ENCODE peak calls at places on chromosomes 13 and 19, in four cellular contexts. G is CD8-positive, alpha-beta T cell; H is thyroid gland; R is B cell. J is an unnamed sample.

GRCh38 chr13:22193070-22193469 is 522.2 kb downstream of the FGF9 start:
- DNase-seq in G (no peak), H (no peak), R (no peak), J (no peak)

GRCh38 chr13:35733832-35734231 is 257.3 kb upstream of the MAB21L1 start:
- DNase-seq in G (no peak), H (no peak), R (no peak), J (no peak)

GRCh38 chr13:110592670-110593069 is 22.7 kb upstream of the NAXD start:
- DNase-seq in G (no peak), H (no peak), R (no peak), J (no peak)

GRCh38 chr13:95573226-95573625 is 20.7 kb downstream of the CLDN10 start:
- DNase-seq in G (no peak), H (no peak), R (no peak), J (no peak)

GRCh38 chr13:99355267-99356215 is 48.3 kb upstream of the GPR183 start:
- DNase-seq in G (no peak), H (no peak), R (peak; percentile 29), J (no peak)

GRCh38 chr13:109447667-109448066 is 338.7 kb downstream of the IRS2 start:
- DNase-seq in G (no peak), H (no peak), R (no peak), J (no peak)

GRCh38 chr19:5714819-5715218 is 5.1 kb downstream of the LONP1 start:
- DNase-seq in G (no peak), H (no peak), R (no peak), J (no peak)

GRCh38 chr19:30557212-30557611 is 185.0 kb downstream of the ZNF536 start:
- DNase-seq in G (no peak), H (no peak), R (no peak), J (no peak)

GRCh38 chr13:42061943-42062342 is 13.5 kb downstream of the DGKH start:
- DNase-seq in G (no peak), H (no peak), R (no peak), J (no peak)

GRCh38 chr19:10227215-10227971 is 3.7 kb downstream of the S1PR2 start:
- DNase-seq in G (no peak), H (peak; percentile 47), R (no peak), J (no peak)

GRCh38 chr13:79393564-79394249 is 12.3 kb downstream of the RBM26 start:
- DNase-seq in G (no peak), H (no peak), R (peak; percentile 82), J (no peak)

GRCh38 chr19:53102186-53102585 is 1.0 kb downstream of the ZNF160 start:
- DNase-seq in G (no peak), H (no peak), R (peak; percentile 6), J (no peak)

GRCh38 chr13:47499358-47500150 is 501.5 kb downstream of the SUCLA2 start:
- DNase-seq in G (no peak), H (no peak), R (no peak), J (no peak)

GRCh38 chr13:108342369-108343289 is 73.1 kb downstream of the TNFSF13B start:
- DNase-seq in G (no peak), H (no peak), R (peak; percentile 13), J (no peak)

GRCh38 chr19:38946229-38947010 is 15.7 kb downstream of the MRPS12 start:
- DNase-seq in G (no peak), H (no peak), R (no peak), J (no peak)

GRCh38 chr13:45194081-45194939 is 6.5 kb downstream of the KCTD4 start:
- DNase-seq in G (no peak), H (no peak), R (no peak), J (no peak)

GRCh38 chr13:45007823-45008222 is 18.5 kb downstream of the GPALPP1 start:
- DNase-seq in G (no peak), H (no peak), R (no peak), J (no peak)

GRCh38 chr13:42211704-42212103 is 60.2 kb upstream of the AKAP11 start:
- DNase-seq in G (no peak), H (no peak), R (no peak), J (no peak)

GRCh38 chr13:49214917-49215376 is 5.2 kb upstream of the MLNR start:
- DNase-seq in G (no peak), H (peak; percentile 28), R (peak; percentile 51), J (no peak)

GRCh38 chr13:84607614-84608013 is 725.3 kb upstream of the SLITRK1 start:
- DNase-seq in G (no peak), H (peak; percentile 63), R (no peak), J (no peak)

GRCh38 chr13:53151692-53152421 is 123.2 kb downstream of the OLFM4 start:
- DNase-seq in G (no peak), H (peak; percentile 73), R (peak; percentile 22), J (no peak)

GRCh38 chr19:44812142-44812718 is 3.3 kb downstream of the BCAM start:
- DNase-seq in G (no peak), H (no peak), R (no peak), J (no peak)

GRCh38 chr13:94020833-94021232 is 458.6 kb downstream of the DCT start:
- DNase-seq in G (no peak), H (no peak), R (no peak), J (no peak)

GRCh38 chr13:113938246-113938645 is 35.6 kb downstream of the C13orf46 start:
- DNase-seq in G (no peak), H (no peak), R (no peak), J (no peak)

GRCh38 chr13:94556016-94556415 is 39.9 kb downstream of the TGDS start:
- DNase-seq in G (no peak), H (no peak), R (no peak), J (no peak)

DNA sequence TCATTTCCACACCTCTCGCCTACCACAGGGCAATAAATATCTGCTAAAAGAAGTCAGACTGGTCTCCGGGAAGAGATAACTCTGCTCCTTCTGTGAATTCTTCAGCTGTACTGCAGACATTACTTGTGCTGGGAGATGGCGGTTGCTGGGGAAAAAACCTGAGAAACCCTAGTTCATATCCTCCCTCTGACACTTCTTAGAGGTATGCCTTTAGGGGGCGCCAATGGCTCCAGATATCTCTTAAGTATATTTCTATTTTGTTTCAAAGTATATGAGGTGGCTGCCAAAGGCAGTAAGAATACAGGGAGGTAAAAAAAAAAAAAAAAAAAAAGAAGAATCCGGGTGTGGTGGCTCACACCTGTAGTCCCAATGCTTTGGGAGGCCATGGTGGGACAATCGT is 175.2 kb downstream of the PAN3 start:
- DNase-seq in G (no peak), H (no peak), R (no peak), J (no peak)
- TF ChIP-seq CTCF in G (no peak), H (no peak), R (no peak), J (peak; percentile 47)

GRCh38 chr19:7994923-7995682 is 10.3 kb downstream of the ELAVL1 start:
- DNase-seq in G (no peak), H (no peak), R (no peak), J (no peak)

GRCh38 chr19:7993560-7993959 is 11.9 kb downstream of the ELAVL1 start:
- DNase-seq in G (no peak), H (peak; percentile 27), R (no peak), J (no peak)

GRCh38 chr19:7995756-7996155 is 9.7 kb downstream of the ELAVL1 start:
- DNase-seq in G (no peak), H (no peak), R (no peak), J (no peak)

GRCh38 chr19:7992575-7992974 is 12.9 kb downstream of the ELAVL1 start:
- DNase-seq in G (no peak), H (no peak), R (no peak), J (no peak)

DNA sequence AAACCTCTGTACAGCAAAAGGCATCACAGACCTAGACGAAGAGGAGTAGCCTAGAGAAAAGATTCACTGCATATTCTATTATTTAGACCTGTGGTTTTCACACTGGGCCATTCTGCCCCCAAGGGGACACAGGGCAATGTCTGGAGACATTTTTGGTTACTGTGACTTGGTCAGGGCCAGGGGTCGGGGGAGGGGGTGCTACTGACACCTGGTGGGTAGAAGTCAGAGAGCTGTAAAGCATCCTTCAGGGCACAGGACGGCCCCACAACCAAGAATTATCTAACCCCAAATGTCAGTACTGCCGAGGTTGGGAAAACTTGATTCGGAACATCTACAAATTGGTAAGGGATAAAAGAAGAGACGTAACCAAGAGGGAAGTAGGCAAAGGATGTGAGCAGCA is 11.3 kb downstream of the ELAVL1 start:
- DNase-seq in G (no peak), H (no peak), R (no peak), J (no peak)
- TF ChIP-seq CTCF in G (no peak), H (no peak), R (no peak), J (no peak)

DNA sequence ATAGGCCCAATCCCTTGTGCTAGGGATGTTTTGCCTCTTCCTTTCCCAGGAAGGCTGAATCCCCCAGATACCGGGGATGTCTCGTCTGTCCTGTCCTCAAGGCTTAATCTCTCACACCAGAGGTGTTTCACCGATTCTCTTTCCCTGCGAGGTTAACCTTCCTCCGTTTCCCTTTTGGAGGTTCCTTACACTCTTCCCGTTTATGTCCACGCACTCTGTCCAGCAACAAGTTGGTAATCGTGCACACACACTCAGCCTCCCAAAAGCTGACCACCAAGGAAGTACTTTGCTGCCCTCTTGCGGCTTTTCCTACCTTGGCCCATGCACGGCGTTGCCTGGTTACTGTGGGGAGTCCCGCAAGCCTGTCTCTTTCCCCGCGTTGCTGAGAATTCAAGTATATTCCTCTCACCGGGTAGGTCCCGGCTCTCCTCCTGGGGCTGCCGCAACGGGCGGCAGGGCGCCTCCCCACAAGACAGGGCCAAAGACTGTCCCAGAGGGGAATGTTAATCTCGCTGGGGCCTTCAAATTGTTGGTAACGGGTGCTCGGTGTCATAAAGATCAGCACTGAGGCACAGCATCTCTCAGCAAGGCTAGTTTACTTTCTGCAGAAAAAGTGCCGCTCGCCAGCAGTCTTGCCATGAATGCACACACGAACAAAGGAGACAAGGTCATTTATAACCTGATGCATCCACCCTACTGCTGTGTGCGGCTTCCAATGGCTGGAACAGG is 36.7 kb upstream of the CD177 start:
- DNase-seq in G (no peak), H (no peak), R (no peak), J (no peak)
- TF ChIP-seq CTCF in G (no peak), H (no peak), R (no peak), J (peak; percentile 36)

GRCh38 chr19:2422951-2423880 is 4.2 kb downstream of the TIMM13 start:
- DNase-seq in G (no peak), H (no peak), R (no peak), J (no peak)

GRCh38 chr19:2423913-2424685 is 3.3 kb downstream of the TIMM13 start:
- DNase-seq in G (no peak), H (no peak), R (no peak), J (no peak)

GRCh38 chr19:2425622-2426581 is 1.5 kb downstream of the TIMM13 start:
- DNase-seq in G (no peak), H (no peak), R (no peak), J (no peak)

GRCh38 chr19:2426661-2427322 is 594 bp downstream of the TIMM13 start:
- DNase-seq in G (no peak), H (peak; percentile 9), R (peak; percentile 50), J (no peak)

DNA sequence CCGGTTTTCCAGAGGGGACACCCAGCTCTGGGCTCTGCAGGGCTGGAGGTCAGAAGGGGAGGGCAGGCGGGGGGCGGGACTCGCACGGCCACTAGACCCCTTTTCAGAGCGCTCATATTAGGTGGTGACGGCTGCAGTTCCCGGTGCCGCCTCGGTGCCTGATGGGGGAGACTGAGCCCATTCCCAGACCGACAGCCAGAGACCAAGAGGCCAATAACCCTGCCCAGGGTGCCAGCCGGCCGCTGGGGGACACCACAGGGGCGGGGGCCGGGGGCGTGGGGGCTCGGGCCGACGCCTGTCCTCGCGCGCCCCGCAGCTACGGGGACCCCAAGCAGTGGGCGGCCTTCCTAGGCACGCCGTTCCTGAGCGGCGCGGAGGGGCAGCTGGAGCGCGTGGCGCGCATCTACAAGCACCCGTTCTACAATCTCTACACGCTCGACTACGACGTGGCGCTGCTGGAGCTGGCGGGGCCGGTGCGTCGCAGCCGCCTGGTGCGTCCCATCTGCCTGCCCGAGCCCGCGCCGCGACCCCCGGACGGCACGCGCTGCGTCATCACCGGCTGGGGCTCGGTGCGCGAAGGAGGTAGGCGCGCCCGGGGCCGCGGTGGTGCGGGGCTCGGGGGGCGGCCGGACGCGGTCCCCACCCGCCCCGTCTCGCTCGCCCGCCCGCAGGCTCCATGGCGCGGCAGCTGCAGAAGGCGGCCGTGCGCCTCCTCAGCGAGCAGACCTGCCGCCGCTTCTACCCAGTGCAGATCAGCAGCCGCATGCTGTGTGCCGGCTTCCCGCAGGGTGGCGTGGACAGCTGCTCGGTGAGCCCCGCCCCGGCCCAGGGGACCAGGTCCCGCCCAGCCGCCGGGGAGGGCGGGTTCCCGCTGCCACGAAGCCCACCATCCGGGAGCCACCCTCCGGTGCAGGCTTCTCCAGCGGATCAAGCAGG is 2.4 kb downstream of the TIMM13 start:
- DNase-seq in G (no peak), H (no peak), R (no peak), J (no peak)
- TF ChIP-seq CTCF in G (no peak), H (no peak), R (no peak), J (peak; percentile 65)